ENCODE peak calls at places on chromosomes 1 and 21, in five cellular contexts. G is transverse colon, O is HepG2, E is tibial nerve, N is sigmoid colon. D is an unnamed sample.

GRCh38 chr1:78658901-78659300 is 9.3 kb downstream of the IFI44 start:
- DNase-seq in G (no peak), O (no peak), E (no peak), N (no peak), D (no peak)

GRCh38 chr1:118988186-118989005 is at the start of gene TBX15:
- DNase-seq in G (no peak), O (no peak), E (no peak), N (no peak), D (no peak)

GRCh38 chr1:66331641-66332523 is 202.1 kb upstream of the SGIP1 start:
- DNase-seq in G (peak; percentile 64), O (no peak), E (peak; percentile 40), N (peak; percentile 82), D (peak; percentile 60)

GRCh38 chr1:29685387-29685786 is 449.1 kb downstream of the PTPRU start:
- DNase-seq in G (no peak), O (no peak), E (no peak), N (no peak), D (peak; percentile 9)

GRCh38 chr1:1622578-1623094 is 7.3 kb downstream of the MIB2 start:
- DNase-seq in G (no peak), O (no peak), E (no peak), N (no peak), D (no peak)

GRCh38 chr1:173411835-173412742 is 65.0 kb upstream of the PRDX6 start:
- DNase-seq in G (no peak), O (no peak), E (no peak), N (no peak), D (no peak)

GRCh38 chr1:116711061-116711582 is 43.1 kb upstream of the CD2 start:
- DNase-seq in G (no peak), O (no peak), E (no peak), N (no peak), D (no peak)

GRCh38 chr1:45518910-45519309 is 2.8 kb downstream of the PRDX1 start:
- DNase-seq in G (peak; percentile 30), O (no peak), E (no peak), N (no peak), D (no peak)

GRCh38 chr1:182670032-182670431 is 14.4 kb downstream of the RGS8 start:
- DNase-seq in G (no peak), O (no peak), E (no peak), N (no peak), D (no peak)

GRCh38 chr21:44466351-44466954 is 11.1 kb downstream of the LRRC3 start:
- DNase-seq in G (no peak), O (no peak), E (no peak), N (no peak), D (no peak)

GRCh38 chr1:43729816-43730463 is 22.6 kb downstream of the ST3GAL3 start:
- DNase-seq in G (no peak), O (no peak), E (no peak), N (no peak), D (no peak)

GRCh38 chr1:233328661-233329498 is 1.4 kb downstream of the MAP3K21 start:
- DNase-seq in G (peak; percentile 32), O (no peak), E (no peak), N (no peak), D (peak; percentile 29)

GRCh38 chr1:46152021-46152420 is 19.6 kb upstream of the PIK3R3 start:
- DNase-seq in G (no peak), O (no peak), E (no peak), N (no peak), D (no peak)

GRCh38 chr21:41610042-41610839 is 102.3 kb upstream of the TMPRSS2 start:
- DNase-seq in G (peak; percentile 74), O (peak; percentile 60), E (peak; percentile 71), N (peak; percentile 68), D (peak; percentile 78)

GRCh38 chr1:1357871-1358432 is 403 bp downstream of the MXRA8 start:
- DNase-seq in G (no peak), O (no peak), E (no peak), N (no peak), D (no peak)

GRCh38 chr1:116910379-116911165 is 856 bp downstream of the PTGFRN start:
- DNase-seq in G (peak; percentile 65), O (peak; percentile 25), E (peak; percentile 15), N (peak; percentile 70), D (peak; percentile 61)

GRCh38 chr1:232271991-232272589 is 357.8 kb downstream of the SIPA1L2 start:
- DNase-seq in G (no peak), O (no peak), E (peak; percentile 19), N (no peak), D (no peak)

GRCh38 chr1:232273071-232273470 is 356.9 kb downstream of the SIPA1L2 start:
- DNase-seq in G (no peak), O (no peak), E (no peak), N (no peak), D (no peak)

GRCh38 chr1:232276651-232277050 is 353.3 kb downstream of the SIPA1L2 start:
- DNase-seq in G (no peak), O (no peak), E (no peak), N (no peak), D (no peak)

GRCh38 chr1:232274999-232275706 is 354.8 kb downstream of the SIPA1L2 start:
- DNase-seq in G (no peak), O (no peak), E (no peak), N (no peak), D (no peak)

DNA sequence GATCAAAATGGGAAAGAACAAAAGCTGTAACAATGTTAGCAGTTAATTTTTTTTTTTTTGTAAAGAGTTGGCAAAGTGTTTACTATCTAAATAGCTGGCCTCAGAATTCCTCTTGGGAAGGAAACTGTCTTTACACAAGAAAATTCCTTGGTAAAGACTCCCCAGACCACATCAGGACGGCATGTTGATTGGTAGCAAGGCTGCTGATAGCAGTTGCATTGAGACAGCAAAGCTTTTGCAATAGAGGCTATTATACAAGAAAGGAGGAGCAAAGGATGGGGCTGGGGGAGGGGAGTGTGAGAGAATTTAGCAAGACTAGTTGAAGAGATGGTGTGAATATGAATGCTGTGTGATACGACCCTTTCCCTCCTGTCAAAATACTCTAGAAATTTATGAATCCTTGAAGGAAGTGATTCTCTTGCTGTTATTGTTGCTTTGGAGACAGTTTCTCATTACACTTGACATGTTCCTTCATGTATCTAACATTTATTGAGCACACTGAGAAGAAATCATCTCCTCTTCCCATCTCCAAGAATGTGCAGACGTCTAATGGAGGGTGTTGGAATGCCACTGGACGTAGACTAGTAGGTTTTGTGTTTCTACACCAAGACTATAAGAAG is 355.6 kb downstream of the SIPA1L2 start:
- DNase-seq in G (no peak), O (no peak), E (no peak), N (no peak), D (no peak)
- TF ChIP-seq EP300 in G (no peak), O (no peak), E (no peak), N (no peak), D (no peak)

GRCh38 chr1:200042437-200043329 is 15.2 kb downstream of the NR5A2 start:
- DNase-seq in G (peak; percentile 70), O (no peak), E (no peak), N (no peak), D (no peak)
- TF ChIP-seq POLR2A in G (peak; percentile 46), O (no peak), E (no peak), N (no peak), D (no peak)

GRCh38 chr1:67749844-67750689 is 65.1 kb downstream of the GADD45A start:
- DNase-seq in G (no peak), O (no peak), E (peak; percentile 22), N (no peak), D (no peak)
- H3K4me3 ChIP-seq in G (no peak overlapping the region), O (no peak overlapping the region), E (no peak overlapping the region), N (no peak overlapping the region), D (no peak overlapping the region)

GRCh38 chr1:100536031-100536430 is 1.9 kb upstream of the GPR88 start:
- DNase-seq in G (no peak), O (no peak), E (no peak), N (no peak), D (no peak)
- TF ChIP-seq EP300 in G (no peak), O (no peak), E (no peak), N (no peak), D (no peak)

GRCh38 chr1:101407505-101408211 is 170.8 kb downstream of the S1PR1 start:
- DNase-seq in G (no peak), O (no peak), E (no peak), N (no peak), D (no peak)
- TF ChIP-seq POLR2A in G (no peak), O (no peak), E (no peak), N (no peak), D (no peak)